ENCODE peak calls at places on chromosomes 11 and 22, in nine cellular contexts. M is A549, E is heart right ventricle, K is stomach, S is HCT116, L is suprapubic skin, X is kidney, D is PC-3, T is hepatocyte. B is an unnamed sample. For H3K4me1, the result is how much of the 10 kb centered on the place peaks cover.

GRCh38 chr11:126522152-126522551 is 166.7 kb downstream of the ST3GAL4 start:
- DNase-seq in X (no peak), E (no peak), T (no peak), K (no peak), D (no peak), L (no peak), M (no peak), S (no peak), B (no peak)

GRCh38 chr11:69446108-69446507 is 35.4 kb upstream of the LINC01488 start:
- DNase-seq in L (no peak), S (no peak), E (no peak), K (no peak), X (peak), T (no peak), M (no peak), D (no peak), B (no peak)

GRCh38 chr11:81039916-81040530 is 1599.2 kb upstream of the TENM4 start:
- DNase-seq in L (no peak), E (no peak), M (no peak), D (no peak), X (no peak), T (peak), K (no peak), S (no peak), B (no peak)

GRCh38 chr11:117827521-117828511 is 3.3 kb upstream of the FXYD2 start:
- DNase-seq in L (peak), M (no peak), D (no peak), E (peak), T (no peak), S (no peak), X (peak), K (peak), B (no peak)

GRCh38 chr22:42361523-42361922 is 70.7 kb downstream of the NFAM1 start:
- DNase-seq in S (no peak), D (no peak), M (no peak), E (no peak), X (no peak), L (no peak), T (no peak), K (no peak), B (no peak)

GRCh38 chr22:46947516-46948260 is 185.2 kb downstream of the TBC1D22A start:
- DNase-seq in E (no peak), X (no peak), K (no peak), M (no peak), L (no peak), T (no peak), S (no peak), D (no peak), B (no peak)

GRCh38 chr11:129987950-129988349 is 14.7 kb downstream of the PRDM10 start:
- DNase-seq in K (no peak), T (no peak), M (no peak), X (no peak), L (no peak), S (no peak), D (no peak), E (no peak), B (no peak)

GRCh38 chr22:38724926-38725571 is 19.3 kb downstream of the GTPBP1 start:
- DNase-seq in S (no peak), M (peak), L (no peak), E (no peak), D (peak), T (peak), K (no peak), X (no peak), B (no peak)

GRCh38 chr11:95867105-95867504 is 56.8 kb downstream of the MTMR2 start:
- DNase-seq in D (no peak), K (no peak), X (no peak), E (no peak), T (no peak), M (no peak), S (no peak), L (no peak), B (no peak)

GRCh38 chr11:131428853-131429252 is 58.4 kb downstream of the NTM start:
- DNase-seq in K (no peak), L (no peak), M (no peak), T (no peak), D (peak), S (no peak), X (no peak), E (no peak), B (no peak)

GRCh38 chr11:73598719-73599379 is 937 bp upstream of the FAM168A start:
- DNase-seq in T (no peak), M (no peak), K (no peak), E (no peak), S (no peak), L (no peak), X (no peak), D (no peak), B (peak)

GRCh38 chr22:27462190-27462589 is 339.4 kb downstream of the MN1 start:
- DNase-seq in D (no peak), S (no peak), M (no peak), T (peak), K (no peak), X (no peak), L (no peak), E (no peak), B (no peak)

GRCh38 chr11:14073821-14074529 is 111.5 kb downstream of the SPON1 start:
- DNase-seq in D (no peak), S (no peak), K (no peak), T (no peak), E (no peak), X (no peak), M (no peak), L (no peak), B (no peak)

GRCh38 chr11:77672276-77672675 is 34.7 kb upstream of the CLNS1A start:
- DNase-seq in D (peak), S (no peak), T (peak), E (peak), M (no peak), K (no peak), X (no peak), L (no peak), B (no peak)

GRCh38 chr22:23325183-23325582 is 144.9 kb downstream of the BCR start:
- DNase-seq in S (no peak), K (no peak), E (no peak), T (no peak), X (no peak), L (no peak), D (no peak), M (no peak), B (no peak)

GRCh38 chr11:19790831-19791552 is 78.4 kb downstream of the NAV2 start:
- DNase-seq in T (no peak), M (no peak), X (no peak), S (no peak), E (no peak), K (no peak), L (no peak), D (no peak), B (no peak)

GRCh38 chr22:37999640-38000272 is 15.4 kb upstream of the SOX10 start:
- DNase-seq in S (peak), E (no peak), X (no peak), M (peak), D (peak), T (no peak), L (no peak), K (no peak), B (peak)

GRCh38 chr22:47050601-47051051 is 288.2 kb downstream of the TBC1D22A start:
- DNase-seq in S (no peak), K (no peak), D (no peak), E (no peak), T (no peak), X (peak), L (no peak), M (no peak), B (no peak)

GRCh38 chr11:27218498-27219038 is 144.4 kb downstream of the CCDC34 start:
- DNase-seq in L (no peak), M (no peak), X (no peak), K (no peak), S (no peak), E (no peak), T (no peak), D (peak), B (no peak)

GRCh38 chr22:18060646-18061620 is 16.9 kb upstream of the PEX26 start:
- DNase-seq in L (no peak), E (no peak), X (peak), D (peak), M (peak), K (no peak), S (no peak), T (peak), B (no peak)

GRCh38 chr11:72162891-72163492 is 27.5 kb downstream of the FOLR3 start:
- DNase-seq in M (no peak), X (no peak), L (no peak), T (no peak), E (no peak), K (no peak), S (no peak), D (no peak), B (no peak)

GRCh38 chr22:49322231-49322630 is 505.4 kb downstream of the BRD1 start:
- DNase-seq in L (no peak), K (peak), E (no peak), T (no peak), D (no peak), M (no peak), X (peak), S (no peak), B (no peak)

GRCh38 chr11:7671347-7671746 is 2.0 kb downstream of the CYB5R2 start:
- DNase-seq in D (peak), S (no peak), L (no peak), T (peak), K (peak), M (no peak), X (no peak), E (no peak), B (no peak)

GRCh38 chr22:23099525-23099792 is 29.1 kb downstream of the GNAZ start:
- DNase-seq in L (no peak), E (no peak), T (no peak), M (no peak), D (no peak), X (no peak), S (no peak), K (no peak), B (peak)

DNA sequence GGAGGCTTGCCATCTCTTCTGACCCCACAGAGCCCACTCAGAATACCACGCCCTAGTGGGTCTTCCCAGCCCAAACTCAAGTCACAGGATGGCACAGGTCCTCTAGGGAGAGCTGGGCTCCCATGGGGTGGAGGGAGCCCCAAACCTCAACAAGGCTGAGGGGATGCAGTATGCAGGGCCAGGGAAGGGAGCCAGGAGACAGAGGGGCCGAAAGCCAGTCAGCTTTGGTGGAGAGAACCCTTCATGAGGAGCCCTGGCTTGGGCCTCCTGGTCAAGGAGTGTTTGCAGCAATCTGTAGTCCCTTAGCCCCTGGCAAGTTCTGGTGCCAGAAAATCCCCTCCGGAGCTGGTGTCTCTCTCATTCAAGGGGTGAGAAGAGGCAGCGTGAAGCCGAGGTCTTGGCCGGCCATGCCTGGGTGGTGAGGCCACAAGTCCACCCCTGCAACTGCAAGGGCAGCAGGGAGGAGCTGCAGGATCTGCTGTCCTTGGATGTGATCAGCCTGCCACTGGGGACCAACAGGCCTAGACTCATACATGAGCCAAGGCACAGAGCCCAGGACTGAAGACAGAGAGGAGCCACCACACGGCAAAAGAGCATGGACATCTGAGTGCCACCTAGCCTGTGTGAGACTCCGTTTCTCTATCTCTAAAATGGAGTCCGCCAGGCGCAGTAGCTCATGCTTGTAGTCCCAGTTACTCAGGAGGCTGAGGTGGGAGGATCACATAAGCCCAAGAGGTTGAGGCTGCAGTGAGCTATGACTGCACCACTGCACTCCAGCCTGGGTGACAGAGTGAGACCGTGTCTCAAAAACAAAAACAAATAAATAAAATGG is 24.1 kb downstream of the NEAT1 start:
- DNase-seq in L (peak), E (no peak), M (no peak), D (peak), S (no peak), T (no peak), K (peak), X (peak), B (no peak)
- H3K4me1 ChIP-seq in L (under half), E (under half), M (half or more), D (under half), S (under half), T (under half), K (under half), X (under half), B (under half)

DNA sequence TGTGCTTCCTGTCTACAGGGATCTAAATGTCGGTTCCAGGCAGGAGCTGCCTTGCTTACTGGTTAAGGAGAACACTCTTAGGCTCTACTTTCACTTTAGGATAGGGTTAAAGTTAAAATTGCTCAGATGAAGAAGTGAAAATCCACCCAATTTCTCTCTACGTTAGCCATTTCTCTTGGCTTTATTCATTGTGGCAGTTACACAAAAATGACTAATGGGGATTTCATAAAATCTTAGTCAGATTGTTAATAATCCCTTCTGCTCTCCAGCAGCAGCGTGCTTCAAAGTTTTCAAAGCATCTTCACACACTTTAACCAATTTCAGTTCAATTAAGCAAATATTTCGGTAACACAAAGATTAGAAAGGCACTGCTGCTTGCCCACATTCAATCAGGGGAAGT is 58.4 kb upstream of the RCN1 start:
- DNase-seq in S (no peak), E (no peak), D (peak), X (no peak), M (no peak), T (no peak), K (no peak), L (no peak), B (no peak)
- H3K4me1 ChIP-seq in S (under half), E (under half), D (under half), X (under half), M (under half), T (under half), K (under half), L (under half), B (under half)

DNA sequence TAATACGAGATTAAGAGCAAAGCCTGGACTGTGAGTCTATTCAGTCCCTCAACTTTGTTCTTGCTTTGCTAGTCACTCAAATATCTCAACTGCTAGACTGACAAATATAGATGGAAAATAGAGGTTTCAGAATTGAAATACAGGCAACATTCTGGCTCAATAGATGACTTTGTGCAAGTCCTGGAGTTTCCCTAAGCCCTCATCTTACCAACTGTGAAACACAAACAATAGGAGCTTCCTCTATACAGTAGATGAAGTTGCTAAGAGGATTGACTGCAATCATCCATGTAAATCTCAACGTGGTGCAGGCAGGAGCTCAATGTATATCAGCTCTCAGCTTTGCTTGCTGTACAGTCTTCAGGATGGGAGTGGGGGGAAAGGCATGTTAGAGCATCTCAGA is 6.2 kb upstream of the MPEG1 start:
- DNase-seq in M (no peak), E (no peak), L (no peak), D (no peak), S (no peak), K (no peak), X (no peak), T (no peak), B (no peak)
- H3K4me1 ChIP-seq in M (under half), E (under half), L (under half), D (under half), S (under half), K (under half), X (under half), T (under half), B (under half)

GRCh38 chr11:114090225-114090624 is 30.7 kb downstream of the ZBTB16 start:
- DNase-seq in T (no peak), S (no peak), X (no peak), K (no peak), L (no peak), E (no peak), D (no peak), M (no peak), B (no peak)
- H3K4me1 ChIP-seq in T (under half), S (under half), X (under half), K (half or more), L (half or more), E (half or more), D (under half), M (under half), B (under half)

GRCh38 chr11:57303990-57304579 is 20.7 kb downstream of the TNKS1BP1 start:
- DNase-seq in L (peak), S (no peak), E (no peak), T (no peak), X (no peak), D (peak), K (no peak), M (no peak), B (no peak)
- H3K4me1 ChIP-seq in L (half or more), S (under half), E (under half), T (under half), X (under half), D (half or more), K (half or more), M (under half), B (under half)

GRCh38 chr11:122193457-122193856 is 77.4 kb upstream of the BLID start:
- DNase-seq in M (no peak), T (no peak), K (no peak), L (no peak), D (no peak), X (no peak), S (no peak), E (no peak), B (no peak)
- H3K4me1 ChIP-seq in M (half or more), T (under half), K (under half), L (under half), D (half or more), X (under half), S (half or more), E (under half), B (under half)

DNA sequence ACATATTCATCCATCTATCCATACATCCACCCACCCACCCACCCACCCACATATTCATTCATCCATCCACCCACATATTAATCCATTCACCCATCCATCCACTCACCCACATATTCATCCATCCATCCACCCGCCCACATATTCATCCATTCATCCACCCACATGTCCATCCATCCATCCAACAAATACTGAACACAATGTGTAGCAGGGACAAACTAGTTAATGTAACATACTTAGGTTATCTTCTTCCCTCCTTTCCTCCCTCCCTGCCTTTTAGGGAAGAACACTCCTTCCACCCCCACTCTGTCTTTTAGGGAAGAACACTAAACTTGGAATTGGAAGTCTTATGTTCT is 39.4 kb downstream of the MCM5 start:
- DNase-seq in K (no peak), E (no peak), D (no peak), T (no peak), S (no peak), L (no peak), X (no peak), M (no peak), B (no peak)
- H3K4me1 ChIP-seq in K (under half), E (under half), D (under half), T (under half), S (under half), L (under half), X (under half), M (under half), B (under half)

GRCh38 chr11:1017269-1018005 is 19.1 kb downstream of the MUC6 start:
- DNase-seq in X (no peak), M (peak), E (no peak), K (peak), L (peak), T (no peak), D (peak), S (no peak), B (no peak)

GRCh38 chr11:1014276-1014675 is 22.2 kb downstream of the MUC6 start:
- DNase-seq in T (no peak), M (no peak), L (no peak), K (no peak), S (no peak), E (no peak), X (no peak), D (no peak), B (no peak)

GRCh38 chr11:1018091-1018490 is 18.4 kb downstream of the MUC6 start:
- DNase-seq in E (no peak), M (no peak), L (no peak), S (no peak), X (no peak), D (no peak), K (no peak), T (no peak), B (no peak)

GRCh38 chr11:1015064-1015463 is 21.5 kb downstream of the MUC6 start:
- DNase-seq in T (no peak), D (no peak), S (no peak), E (no peak), X (no peak), M (no peak), L (no peak), K (no peak), B (no peak)

GRCh38 chr11:1015826-1016565 is 20.5 kb downstream of the MUC6 start:
- DNase-seq in D (no peak), M (no peak), X (no peak), L (no peak), E (no peak), T (no peak), K (no peak), S (no peak), B (no peak)
- H3K4me1 ChIP-seq in D (under half), M (under half), X (under half), L (under half), E (under half), T (under half), K (under half), S (under half), B (under half)

DNA sequence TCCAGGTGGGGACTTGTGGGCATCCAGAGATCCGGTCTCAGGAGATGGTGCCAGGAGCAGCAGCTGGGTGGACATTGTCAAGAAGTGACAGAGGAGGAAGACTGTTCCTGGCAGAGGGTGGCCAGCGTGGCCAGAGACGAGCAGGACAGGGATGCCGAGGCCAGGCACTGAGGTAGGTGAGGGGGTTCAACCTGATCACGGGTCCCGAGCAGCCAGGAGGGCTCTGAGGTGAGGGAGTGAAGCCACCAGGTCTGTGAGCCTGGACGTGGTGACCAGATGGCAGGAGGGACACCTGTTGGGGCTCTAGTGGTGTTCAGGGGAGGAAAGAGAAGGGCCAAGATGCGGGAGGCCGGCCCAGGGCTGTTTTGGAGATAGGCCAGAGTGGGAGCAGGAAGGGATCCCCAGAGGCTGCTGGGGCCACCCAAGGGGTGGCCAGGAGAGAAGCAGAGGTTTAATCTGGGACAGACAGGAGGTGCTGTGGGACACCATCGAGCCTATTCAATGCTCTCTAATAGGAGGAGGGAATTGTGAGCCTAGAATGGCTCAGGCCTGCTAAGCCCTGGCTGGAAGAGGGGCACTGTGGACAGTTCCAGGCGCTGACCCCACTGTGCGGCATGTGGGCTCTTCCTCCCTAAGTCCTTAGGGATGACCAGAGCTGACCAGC is 6.3 kb downstream of the PPM1F start:
- DNase-seq in L (no peak), X (no peak), M (no peak), S (no peak), T (no peak), E (no peak), K (no peak), D (no peak), B (no peak)
- H3K4me1 ChIP-seq in L (half or more), X (under half), M (under half), S (under half), T (under half), E (half or more), K (under half), D (under half), B (under half)

B was measured in SJCRH30.